ENCODE peak calls at places on chromosomes 16 and 17, in six cellular contexts. G, U, C, F, R and O are unnamed samples.

GRCh38 chr17:61217878-61218437 is 181.7 kb upstream of the TBX2 start:
- DNase-seq in R (no peak), G (no peak), U (no peak), F (no peak), C (no peak), O (no peak)

GRCh38 chr17:77320046-77320445 is 179.3 kb downstream of the SEC14L1 start:
- DNase-seq in U (peak; percentile 83), G (no peak), F (no peak), R (peak; percentile 52), C (no peak), O (no peak)

GRCh38 chr16:23428351-23428750 is 24.6 kb downstream of the COG7 start:
- DNase-seq in R (no peak), U (no peak), G (no peak), F (no peak), C (no peak), O (no peak)

GRCh38 chr17:73338566-73339247 is 26.9 kb upstream of the CDC42EP4 start:
- DNase-seq in U (peak; percentile 69), G (no peak), C (no peak), R (no peak), F (no peak), O (no peak)

GRCh38 chr17:18093616-18094408 is 6.1 kb downstream of the DRG2 start:
- DNase-seq in R (peak; percentile 66), C (peak; percentile 48), F (peak; percentile 26), U (no peak), G (peak; percentile 35), O (peak; percentile 70)

GRCh38 chr16:10385725-10386516 is at the start of gene ATF7IP2:
- DNase-seq in F (peak; percentile 59), R (peak; percentile 96), C (peak; percentile 94), U (peak; percentile 95), G (peak; percentile 91), O (peak; percentile 93)

GRCh38 chr17:67353161-67353560 is 13.2 kb downstream of the PSMD12 start:
- DNase-seq in F (no peak), U (no peak), R (no peak), G (no peak), C (no peak), O (no peak)

GRCh38 chr16:75620326-75621169 is 2.5 kb downstream of the ADAT1 start:
- DNase-seq in G (no peak), F (no peak), C (no peak), R (no peak), U (no peak), O (no peak)

GRCh38 chr17:49647256-49647585 is 30.7 kb downstream of the SPOP start:
- DNase-seq in C (no peak), G (no peak), R (no peak), F (no peak), U (no peak), O (no peak)

GRCh38 chr17:47716381-47716780 is 16.7 kb upstream of the TBX21 start:
- DNase-seq in U (no peak), F (no peak), G (no peak), C (no peak), R (no peak), O (no peak)

GRCh38 chr17:39564201-39564828 is 43.4 kb downstream of the NEUROD2 start:
- DNase-seq in R (peak; percentile 47), C (peak; percentile 72), U (no peak), F (no peak), G (no peak), O (no peak)

GRCh38 chr16:13923703-13924298 is 3.8 kb downstream of the ERCC4 start:
- DNase-seq in C (peak; percentile 56), U (no peak), R (no peak), G (no peak), F (no peak), O (peak; percentile 45)

GRCh38 chr17:31392856-31393748 is 1.6 kb downstream of the RAB11FIP4 start:
- DNase-seq in C (no peak), U (no peak), R (no peak), F (no peak), G (no peak), O (no peak)

GRCh38 chr16:31886227-31886626 is 12.6 kb downstream of the ZNF267 start:
- DNase-seq in R (no peak), U (no peak), F (no peak), G (no peak), C (no peak), O (no peak)
- H3K9me3 ChIP-seq in R (no peaks in the 10 kb centered on the region), U (no peaks in the 10 kb centered on the region), F (peaks cover 9% of the 10 kb centered on the region), G (no peaks in the 10 kb centered on the region), C (peaks cover 15% of the 10 kb centered on the region), O (peaks cover 5% of the 10 kb centered on the region)

GRCh38 chr17:56833023-56833811 is 503 bp downstream of the C17orf67 start:
- DNase-seq in U (peak; percentile 91), F (peak; percentile 16), G (peak; percentile 39), C (peak; percentile 90), R (peak; percentile 62), O (peak; percentile 89)

GRCh38 chr17:56830726-56831363 is 2.9 kb downstream of the C17orf67 start:
- DNase-seq in G (no peak), C (no peak), F (no peak), R (no peak), U (no peak), O (no peak)

GRCh38 chr17:56833812-56834379 is at the start of the genes C17orf67 and DGKE:
- DNase-seq in C (peak; percentile 96), R (peak; percentile 99), U (peak; percentile 100), G (peak; percentile 97), F (peak; percentile 88), O (peak; percentile 91)

GRCh38 chr17:56831364-56832095 is 2.2 kb downstream of the C17orf67 start:
- DNase-seq in R (no peak), U (no peak), C (no peak), G (no peak), F (no peak), O (no peak)

GRCh38 chr17:56832446-56832845 is 1.3 kb downstream of the C17orf67 start:
- DNase-seq in U (no peak), F (no peak), C (no peak), R (no peak), G (no peak), O (no peak)
- H3K4me3 ChIP-seq in U (peak overlapping the region; percentile 79), F (peak overlapping the region; percentile 89), C (peak overlapping the region; percentile 72), R (peak overlapping the region; percentile 56), G (no peak overlapping the region), O (peak overlapping the region; percentile 86)

GRCh38 chr17:830950-831349 is 48.8 kb downstream of the MRM3 start:
- DNase-seq in U (no peak), G (no peak), C (no peak), R (no peak), F (no peak), O (no peak)
- H3K9me3 ChIP-seq in U (no peaks in the 10 kb centered on the region), G (no peaks in the 10 kb centered on the region), C (no peaks in the 10 kb centered on the region), R (peaks cover 2% of the 10 kb centered on the region), F (peaks cover 20% of the 10 kb centered on the region), O (no peaks in the 10 kb centered on the region)

GRCh38 chr16:84529607-84530006 is 25.1 kb upstream of the MEAK7 start:
- DNase-seq in C (no peak), F (no peak), G (no peak), U (no peak), R (no peak), O (no peak)

GRCh38 chr16:84524346-84524920 is 20.0 kb upstream of the MEAK7 start:
- DNase-seq in U (no peak), R (no peak), G (no peak), C (no peak), F (no peak), O (no peak)

GRCh38 chr16:84527486-84528269 is 23.2 kb upstream of the MEAK7 start:
- DNase-seq in G (peak; percentile 47), R (no peak), U (no peak), F (no peak), C (no peak), O (no peak)

GRCh38 chr16:84528317-84528716 is 23.9 kb upstream of the MEAK7 start:
- DNase-seq in G (no peak), C (no peak), U (no peak), R (no peak), F (no peak), O (no peak)

DNA sequence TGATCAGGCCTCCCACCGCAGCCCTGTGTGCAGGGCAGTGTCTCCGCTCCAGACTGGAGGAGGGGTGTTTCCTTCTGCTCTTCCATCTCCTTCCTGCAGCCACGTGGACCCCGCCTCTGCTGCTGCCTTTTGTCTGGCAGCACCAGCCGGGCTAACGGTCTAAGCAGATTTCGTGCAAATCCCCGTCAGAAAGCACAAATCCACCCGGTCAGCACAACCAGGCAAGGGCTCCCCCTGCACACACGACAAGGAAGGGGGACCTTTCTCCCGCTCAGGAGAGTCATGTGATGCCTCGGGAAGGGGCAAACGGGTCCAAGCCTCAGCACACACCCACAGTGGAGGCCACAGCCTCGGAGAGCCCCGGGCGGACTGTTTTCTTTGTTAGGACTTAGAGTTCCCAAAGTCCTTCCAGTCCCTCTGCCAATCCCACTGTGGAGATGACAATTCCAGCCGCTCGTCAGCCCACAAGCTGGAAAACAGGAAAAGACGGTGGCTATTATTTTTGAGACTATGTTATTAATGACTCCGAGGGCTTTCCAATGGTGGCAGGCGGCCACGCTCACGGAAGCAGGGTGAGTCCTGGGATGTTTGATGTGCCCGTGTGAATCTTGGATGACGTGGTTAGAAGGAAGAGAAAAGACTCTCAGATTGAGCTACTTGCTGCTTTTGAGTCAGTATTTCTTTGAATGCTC is 22.5 kb upstream of the MEAK7 start:
- DNase-seq in G (no peak), C (peak; percentile 80), U (no peak), F (no peak), R (peak; percentile 39), O (no peak)
- H3K4me3 ChIP-seq in G (no peak overlapping the region), C (no peak overlapping the region), U (no peak overlapping the region), F (no peak overlapping the region), R (no peak overlapping the region), O (no peak overlapping the region)

DNA sequence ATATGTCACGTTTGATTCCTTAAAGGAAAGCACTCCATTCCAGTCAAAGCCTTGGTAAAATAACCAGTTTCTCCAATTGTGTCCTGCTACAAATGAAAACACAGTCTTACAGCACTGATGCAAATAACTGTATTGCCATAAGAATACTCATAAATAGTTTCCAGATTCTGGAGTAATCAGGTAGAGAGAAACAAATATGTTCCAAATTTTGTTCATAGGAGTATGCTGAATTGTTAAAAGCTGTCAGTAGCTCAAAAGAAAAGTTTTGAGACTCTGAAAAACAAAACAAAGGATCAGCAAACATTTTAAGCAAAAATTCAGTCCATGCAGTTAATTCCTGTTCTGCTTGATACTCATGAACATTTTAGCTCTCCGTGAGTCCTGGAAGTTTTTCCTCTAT is 7.8 kb downstream of the DHRS7B start:
- DNase-seq in G (no peak), U (no peak), C (no peak), F (no peak), R (no peak), O (no peak)
- H3K9me3 ChIP-seq in G (no peaks in the 10 kb centered on the region), U (no peaks in the 10 kb centered on the region), C (peaks cover 40% of the 10 kb centered on the region), F (peaks cover 21% of the 10 kb centered on the region), R (peaks cover 17% of the 10 kb centered on the region), O (no peaks in the 10 kb centered on the region)

DNA sequence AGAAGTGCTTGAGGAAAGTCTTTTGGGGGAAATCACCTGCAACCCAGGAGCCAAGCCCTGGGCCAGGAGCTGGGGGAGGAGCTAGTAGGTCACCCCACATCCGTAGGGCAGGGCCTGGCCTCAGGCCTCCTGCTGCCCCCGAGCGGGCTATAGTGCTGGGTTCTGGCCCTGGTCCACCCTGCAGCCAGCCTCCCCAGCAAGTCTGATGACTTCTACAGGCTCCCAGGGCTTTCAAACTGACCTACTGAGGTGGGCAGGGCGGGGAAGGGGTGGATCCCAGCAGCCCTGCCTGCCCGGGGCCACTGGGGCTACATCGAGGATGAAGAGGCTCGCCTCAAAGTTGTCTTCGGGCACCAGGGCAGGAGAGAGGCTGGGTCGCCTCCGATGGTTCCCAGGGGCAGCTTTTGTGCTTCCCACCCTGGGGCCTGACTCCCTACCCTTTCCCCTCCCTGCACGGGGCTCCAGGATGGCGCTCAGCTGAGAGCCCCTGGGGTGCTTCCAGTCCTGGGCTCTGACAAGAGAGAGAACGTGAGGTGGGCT is 5.0 kb downstream of the CENPX start:
- DNase-seq in F (no peak), U (no peak), R (no peak), C (no peak), G (no peak), O (no peak)
- H3K4me3 ChIP-seq in F (no peak overlapping the region), U (no peak overlapping the region), R (no peak overlapping the region), C (no peak overlapping the region), G (no peak overlapping the region), O (no peak overlapping the region)